ENCODE peak calls at places on chromosomes 11 and 22, in five cellular contexts. T is HCT116, V is prostate gland, U is GM23338, P is transverse colon. J is an unnamed sample.

GRCh38 chr22:37253164-37253660 is 9.1 kb upstream of the RAC2 start:
- DNase-seq in T (no peak), V (no peak), U (peak; percentile 36), P (no peak), J (no peak)

GRCh38 chr11:67398661-67399563 is 2.7 kb downstream of the PPP1CA start:
- DNase-seq in T (no peak), V (no peak), U (no peak), P (no peak), J (no peak)

GRCh38 chr11:132158091-132158490 is 787.7 kb downstream of the NTM start:
- DNase-seq in T (no peak), V (no peak), U (peak; percentile 71), P (no peak), J (no peak)

GRCh38 chr11:78573271-78574035 is 1.2 kb downstream of the NARS2 start:
- DNase-seq in T (no peak), V (no peak), U (peak; percentile 11), P (no peak), J (no peak)

GRCh38 chr22:43152001-43152354 is 619 bp downstream of the TSPO start:
- DNase-seq in T (no peak), V (no peak), U (peak; percentile 40), P (no peak), J (no peak)

GRCh38 chr11:30346068-30346688 is 23.3 kb downstream of the ARL14EP start:
- DNase-seq in T (peak; percentile 15), V (peak; percentile 47), U (peak; percentile 83), P (no peak), J (no peak)

GRCh38 chr11:106395716-106396349 is 318.4 kb downstream of the AASDHPPT start:
- DNase-seq in T (peak; percentile 28), V (no peak), U (no peak), P (no peak), J (no peak)

GRCh38 chr11:70146895-70147520 is 56.1 kb upstream of the FADD start:
- DNase-seq in T (no peak), V (no peak), U (no peak), P (no peak), J (no peak)

GRCh38 chr22:28186641-28187040 is 267.6 kb upstream of the PITPNB start:
- DNase-seq in T (no peak), V (no peak), U (no peak), P (no peak), J (no peak)

GRCh38 chr22:36405221-36405631 is 17.5 kb upstream of the MYH9 start:
- DNase-seq in T (no peak), V (no peak), U (no peak), P (no peak), J (no peak)

GRCh38 chr22:28435960-28436359 is 243.7 kb downstream of the TTC28 start:
- DNase-seq in T (no peak), V (no peak), U (no peak), P (no peak), J (no peak)

GRCh38 chr11:120235024-120235628 is 4.8 kb upstream of the POU2F3 start:
- DNase-seq in T (peak; percentile 64), V (peak; percentile 79), U (peak; percentile 92), P (peak; percentile 72), J (no peak)

GRCh38 chr11:75668508-75669297 is at the start of gene MAP6:
- DNase-seq in T (no peak), V (no peak), U (peak; percentile 73), P (peak; percentile 25), J (no peak)

GRCh38 chr11:102305352-102306047 is 11.8 kb upstream of the BIRC3 start:
- DNase-seq in T (no peak), V (no peak), U (no peak), P (no peak), J (no peak)

GRCh38 chr11:9003573-9004309 is at the start of gene NRIP3:
- DNase-seq in T (no peak), V (peak; percentile 59), U (peak; percentile 77), P (peak; percentile 81), J (no peak)

GRCh38 chr11:18027475-18027874 is 14.6 kb upstream of the SERGEF start:
- DNase-seq in T (no peak), V (no peak), U (no peak), P (no peak), J (no peak)

GRCh38 chr11:72297828-72298227 is 53.9 kb upstream of the PHOX2A start:
- DNase-seq in T (no peak), V (no peak), U (no peak), P (no peak), J (peak; percentile 54)

GRCh38 chr22:24187731-24188644 is 6.7 kb downstream of the SUSD2 start:
- DNase-seq in T (no peak), V (no peak), U (no peak), P (no peak), J (no peak)

GRCh38 chr22:44815099-44816070 is 63.0 kb downstream of the ARHGAP8 start:
- DNase-seq in T (no peak), V (no peak), U (no peak), P (no peak), J (no peak)

GRCh38 chr11:69352715-69353325 is 58.9 kb downstream of the MYEOV start:
- DNase-seq in T (peak; percentile 54), V (no peak), U (no peak), P (peak; percentile 48), J (no peak)

GRCh38 chr11:131612576-131612975 is 242.2 kb downstream of the NTM start:
- DNase-seq in T (no peak), V (no peak), U (no peak), P (no peak), J (no peak)

GRCh38 chr11:62193954-62194353 is 3.9 kb downstream of the SCGB1D1 start:
- DNase-seq in T (no peak), V (no peak), U (peak; percentile 66), P (no peak), J (peak; percentile 81)
- H3K36me3 ChIP-seq in T (no peaks in the 10 kb centered on the region), V (no peaks in the 10 kb centered on the region), U (no peaks in the 10 kb centered on the region), P (no peaks in the 10 kb centered on the region), J (no peaks in the 10 kb centered on the region)

GRCh38 chr22:30591588-30592359 is at the start of gene PES1:
- DNase-seq in T (peak; percentile 99), V (peak; percentile 95), U (peak; percentile 100), P (peak; percentile 96), J (peak; percentile 96)

GRCh38 chr22:30596886-30597285 is 5.2 kb upstream of the PES1 start:
- DNase-seq in T (no peak), V (no peak), U (peak; percentile 58), P (no peak), J (no peak)

GRCh38 chr22:30586414-30586813 is 5.3 kb downstream of the PES1 start:
- DNase-seq in T (no peak), V (no peak), U (no peak), P (no peak), J (no peak)

GRCh38 chr22:30596199-30596598 is 4.5 kb upstream of the PES1 start:
- DNase-seq in T (no peak), V (no peak), U (no peak), P (no peak), J (no peak)

DNA sequence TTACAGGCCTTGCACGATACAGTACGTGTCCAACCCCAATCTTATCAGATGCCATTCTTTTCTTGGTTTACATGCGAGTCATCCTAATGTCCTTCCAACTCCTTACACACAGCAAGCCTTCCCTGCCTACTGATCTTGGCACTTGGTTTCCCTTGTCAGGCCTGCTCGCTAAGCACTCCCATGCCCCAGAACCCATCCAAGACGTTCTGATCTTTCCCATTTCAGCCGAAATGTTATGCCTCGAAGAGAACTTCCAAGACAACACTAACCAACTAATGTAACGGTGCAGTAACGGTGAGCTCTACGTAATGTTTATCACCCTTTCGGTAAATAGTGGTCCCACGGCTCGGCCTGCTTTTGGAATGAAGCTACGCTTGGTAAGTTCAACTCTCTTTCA is 521 bp downstream of the PES1 start:
- DNase-seq in T (no peak), V (no peak), U (no peak), P (no peak), J (no peak)
- H3K4me3 ChIP-seq in T (peak overlapping the region; percentile 95), V (peak overlapping the region; percentile 62), U (peak overlapping the region; percentile 94), P (peak overlapping the region; percentile 95), J (peak overlapping the region; percentile 88)

GRCh38 chr11:134528453-134528852 is 116.4 kb upstream of the B3GAT1 start:
- DNase-seq in T (no peak), V (no peak), U (no peak), P (no peak), J (no peak)

GRCh38 chr11:134527382-134528243 is 115.6 kb upstream of the B3GAT1 start:
- DNase-seq in T (no peak), V (peak; percentile 38), U (no peak), P (no peak), J (no peak)

GRCh38 chr11:134530826-134531225 is 118.8 kb upstream of the B3GAT1 start:
- DNase-seq in T (no peak), V (no peak), U (no peak), P (no peak), J (no peak)

GRCh38 chr11:134531331-134532135 is 119.5 kb upstream of the B3GAT1 start:
- DNase-seq in T (no peak), V (no peak), U (no peak), P (no peak), J (no peak)

GRCh38 chr11:134529212-134530096 is 117.4 kb upstream of the B3GAT1 start:
- DNase-seq in T (no peak), V (no peak), U (no peak), P (no peak), J (no peak)
- TF ChIP-seq POLR2AphosphoS5 in T (no peak), V (no peak), U (no peak), P (no peak), J (no peak)

DNA sequence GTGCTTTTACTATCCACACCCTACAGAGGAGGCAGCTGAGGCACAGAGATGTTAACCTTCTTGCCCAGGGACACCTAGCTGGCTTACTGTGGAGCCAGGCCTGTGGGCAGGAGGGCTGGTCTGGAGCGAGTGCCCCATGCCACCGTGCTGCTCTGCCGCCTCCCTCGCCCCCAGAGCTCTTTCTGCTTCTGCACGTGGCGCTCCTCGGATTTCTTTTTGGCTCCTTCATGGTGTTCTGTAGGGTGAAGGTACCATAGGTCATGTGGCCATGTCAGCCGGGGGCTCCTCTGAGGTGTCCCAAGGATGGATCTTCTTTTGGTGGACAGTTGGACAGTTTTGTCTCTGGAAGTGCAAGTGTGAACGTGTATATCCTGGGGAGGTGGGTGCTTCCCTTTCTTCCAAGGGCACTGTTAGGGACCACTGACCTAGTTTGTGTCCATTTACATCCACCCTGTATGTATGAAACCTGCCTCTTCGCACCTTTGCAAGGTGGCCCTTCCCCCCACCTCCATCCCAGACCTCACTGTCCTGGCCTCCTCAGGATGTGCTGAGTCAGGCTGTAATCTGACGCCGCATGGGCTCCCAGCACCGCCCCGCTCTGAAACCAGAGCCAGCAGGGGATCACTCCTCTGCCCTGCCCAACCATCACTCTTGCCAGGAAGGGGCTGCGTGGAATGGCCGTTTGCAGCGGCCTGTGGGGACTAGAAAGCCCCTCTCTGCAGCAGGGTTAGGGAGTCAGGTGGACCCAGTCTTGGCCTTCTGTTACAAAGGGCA is 31.7 kb downstream of the POLR3H start:
- DNase-seq in T (peak; percentile 40), V (peak; percentile 52), U (peak; percentile 96), P (no peak), J (no peak)
- H3K36me3 ChIP-seq in T (peaks cover 9% of the 10 kb centered on the region), V (peaks cover 5% of the 10 kb centered on the region), U (no peaks in the 10 kb centered on the region), P (no peaks in the 10 kb centered on the region), J (no peaks in the 10 kb centered on the region)